ENCODE peak calls at places on chromosomes 4 and X, in eight cellular contexts. A is SK-N-SH, V is IMR-90, B is heart left ventricle, F is prostate gland, M is cardiac muscle cell, Z is HFF-Myc, O is astrocyte. N is an unnamed sample.

GRCh38 chr4:7112656-7113055 is 44.8 kb upstream of the GRPEL1 start:
- DNase-seq in A (no peak), V (no peak), B (no peak), F (no peak), M (no peak), Z (no peak), O (no peak), N (no peak)

GRCh38 chr4:36290641-36291040 is 9.2 kb downstream of the DTHD1 start:
- DNase-seq in A (no peak), V (no peak), B (no peak), F (no peak), M (no peak), Z (no peak), O (no peak), N (no peak)

GRCh38 chrX:129931411-129932136 is 25.6 kb downstream of the UTP14A start:
- DNase-seq in A (peak), V (peak), B (peak), F (peak), M (peak), Z (peak), O (peak), N (no peak)

GRCh38 chr4:172996571-172997216 is 171.9 kb upstream of the GALNT7 start:
- DNase-seq in A (no peak), V (peak), B (no peak), F (no peak), M (no peak), Z (no peak), O (peak), N (peak)

GRCh38 chr4:81512945-81513584 is 41.4 kb upstream of the RASGEF1B start:
- DNase-seq in A (no peak), V (no peak), B (no peak), F (no peak), M (no peak), Z (no peak), O (no peak), N (no peak)

GRCh38 chr4:159027535-159027934 is 75.3 kb upstream of the RAPGEF2 start:
- DNase-seq in A (no peak), V (peak), B (no peak), F (no peak), M (no peak), Z (no peak), O (no peak), N (no peak)

GRCh38 chrX:54921427-54922021 is 900 bp downstream of the TRO start:
- DNase-seq in A (peak), V (peak), B (peak), F (peak), M (peak), Z (peak), O (peak), N (no peak)

GRCh38 chrX:27728291-27728690 is 79.5 kb upstream of the MAGEB10 start:
- DNase-seq in A (no peak), V (peak), B (no peak), F (no peak), M (no peak), Z (no peak), O (peak), N (no peak)

GRCh38 chr4:139556071-139556734 is at the start of gene SETD7:
- DNase-seq in A (peak), V (peak), B (peak), F (peak), M (peak), Z (no peak), O (peak), N (no peak)

GRCh38 chrX:65723706-65724105 is 56.3 kb downstream of the MSN start:
- DNase-seq in A (no peak), V (peak), B (no peak), F (no peak), M (no peak), Z (no peak), O (no peak), N (no peak)

GRCh38 chr4:7964890-7965662 is 25.4 kb upstream of the AFAP1 start:
- DNase-seq in A (no peak), V (peak), B (peak), F (peak), M (no peak), Z (no peak), O (peak), N (no peak)

GRCh38 chr4:113659127-113659526 is 102.4 kb downstream of the CAMK2D start:
- DNase-seq in A (no peak), V (no peak), B (no peak), F (no peak), M (no peak), Z (no peak), O (no peak), N (no peak)

GRCh38 chrX:118660085-118660484 is 67.3 kb upstream of the IL13RA1 start:
- DNase-seq in A (no peak), V (no peak), B (no peak), F (no peak), M (no peak), Z (no peak), O (no peak), N (no peak)

GRCh38 chr4:152283806-152284470 is 252.0 kb downstream of the FBXW7 start:
- DNase-seq in A (no peak), V (no peak), B (no peak), F (no peak), M (no peak), Z (no peak), O (peak), N (peak)

GRCh38 chrX:9765737-9766098 is at the start of gene GPR143:
- DNase-seq in A (no peak), V (no peak), B (no peak), F (no peak), M (no peak), Z (no peak), O (no peak), N (no peak)

GRCh38 chr4:44479731-44480130 is 31.1 kb upstream of the KCTD8 start:
- DNase-seq in A (no peak), V (no peak), B (no peak), F (no peak), M (peak), Z (no peak), O (no peak), N (no peak)

GRCh38 chrX:103586314-103586646 is 965 bp downstream of the TCEAL4 start:
- DNase-seq in A (peak), V (no peak), B (peak), F (peak), M (no peak), Z (no peak), O (no peak), N (no peak)
- H3K4me3 ChIP-seq in A (peak), V (peak), B (peak), F (peak), M (peak), Z (peak), O (peak), N (peak)

GRCh38 chr4:2046031-2046961 is 12.8 kb upstream of the NAT8L start:
- DNase-seq in A (peak), V (no peak), B (no peak), F (peak), M (no peak), Z (no peak), O (no peak), N (no peak)
- TF ChIP-seq CTCF in A (no peak), V (no peak), B (no peak), F (no peak), M (peak), Z (no peak), O (no peak), N (no peak)

GRCh38 chr4:99090511-99090910 is 1.9 kb upstream of the ADH5 start:
- DNase-seq in A (no peak), V (peak), B (no peak), F (no peak), M (no peak), Z (no peak), O (peak), N (no peak)
- H3K4me3 ChIP-seq in A (peak), V (peak), B (no peak), F (peak), M (no peak), Z (peak), O (peak), N (no peak)

GRCh38 chrX:24259544-24260240 is 54.2 kb downstream of the SUPT20HL2 start:
- DNase-seq in A (peak), V (peak), B (peak), F (peak), M (peak), Z (no peak), O (peak), N (no peak)
- TF ChIP-seq CTCF in A (peak), V (peak), B (peak), F (peak), M (peak), Z (peak), O (peak), N (peak)

GRCh38 chr4:2799971-2800690 is 7.2 kb downstream of the SH3BP2 start:
- DNase-seq in A (no peak), V (no peak), B (peak), F (no peak), M (no peak), Z (no peak), O (no peak), N (no peak)

GRCh38 chr4:2799444-2799911 is 6.6 kb downstream of the SH3BP2 start:
- DNase-seq in A (no peak), V (no peak), B (peak), F (no peak), M (no peak), Z (no peak), O (no peak), N (no peak)

GRCh38 chr4:2797188-2797544 is 4.3 kb downstream of the SH3BP2 start:
- DNase-seq in A (peak), V (no peak), B (no peak), F (no peak), M (no peak), Z (no peak), O (no peak), N (no peak)

GRCh38 chr4:2797545-2798305 is 4.8 kb downstream of the SH3BP2 start:
- DNase-seq in A (peak), V (no peak), B (peak), F (peak), M (no peak), Z (no peak), O (no peak), N (no peak)

GRCh38 chr4:2798399-2799301 is 5.8 kb downstream of the SH3BP2 start:
- DNase-seq in A (peak), V (no peak), B (peak), F (no peak), M (no peak), Z (no peak), O (no peak), N (no peak)
- H3K4me3 ChIP-seq in A (no peak), V (no peak), B (no peak), F (no peak), M (no peak), Z (no peak), O (no peak), N (peak)

GRCh38 chr4:82839624-82840023 is 41.0 kb upstream of the SCD5 start:
- DNase-seq in A (no peak), V (peak), B (no peak), F (no peak), M (no peak), Z (no peak), O (peak), N (no peak)

DNA sequence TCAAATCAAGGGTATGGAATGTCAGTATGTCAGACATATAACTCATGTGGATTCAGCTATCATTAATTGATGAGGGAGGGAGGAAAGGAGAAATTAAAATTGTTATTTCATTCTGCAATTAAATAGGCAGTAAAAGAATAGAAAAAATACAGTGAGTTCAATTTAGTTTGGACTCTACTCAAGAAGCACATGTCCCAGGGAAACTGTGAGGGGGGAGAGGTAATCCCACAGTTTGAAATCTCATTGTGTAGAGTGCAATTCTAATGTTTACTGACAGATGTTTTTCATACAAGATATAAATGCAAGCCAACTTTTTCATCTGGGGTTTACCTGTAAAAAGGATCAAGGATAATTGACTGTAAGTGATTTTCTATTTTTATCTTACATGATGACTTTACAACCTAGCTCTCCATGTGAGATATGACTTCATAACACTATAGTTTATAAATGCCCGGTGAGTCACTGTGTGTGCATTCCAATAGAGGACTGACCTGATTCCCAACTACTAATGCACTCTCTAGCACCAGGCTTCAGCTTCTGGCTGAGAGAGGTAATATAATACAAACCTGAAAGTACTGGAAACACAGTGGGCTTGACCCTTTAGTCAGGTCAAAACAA is 35.2 kb upstream of the SCD5 start:
- DNase-seq in A (no peak), V (peak), B (peak), F (no peak), M (no peak), Z (peak), O (peak), N (no peak)
- TF ChIP-seq CTCF in A (peak), V (peak), B (peak), F (no peak), M (no peak), Z (no peak), O (peak), N (no peak)

GRCh38 chr4:62004881-62005280 is 804.8 kb downstream of the ADGRL3 start:
- DNase-seq in A (no peak), V (no peak), B (no peak), F (no peak), M (no peak), Z (no peak), O (no peak), N (no peak)

GRCh38 chr4:62003695-62004094 is 803.6 kb downstream of the ADGRL3 start:
- DNase-seq in A (no peak), V (no peak), B (no peak), F (no peak), M (no peak), Z (no peak), O (no peak), N (peak)

GRCh38 chr4:62006108-62006507 is 806.0 kb downstream of the ADGRL3 start:
- DNase-seq in A (no peak), V (no peak), B (no peak), F (no peak), M (no peak), Z (no peak), O (no peak), N (no peak)
- H3K4me3 ChIP-seq in A (no peak), V (no peak), B (no peak), F (no peak), M (no peak), Z (no peak), O (no peak), N (no peak)

DNA sequence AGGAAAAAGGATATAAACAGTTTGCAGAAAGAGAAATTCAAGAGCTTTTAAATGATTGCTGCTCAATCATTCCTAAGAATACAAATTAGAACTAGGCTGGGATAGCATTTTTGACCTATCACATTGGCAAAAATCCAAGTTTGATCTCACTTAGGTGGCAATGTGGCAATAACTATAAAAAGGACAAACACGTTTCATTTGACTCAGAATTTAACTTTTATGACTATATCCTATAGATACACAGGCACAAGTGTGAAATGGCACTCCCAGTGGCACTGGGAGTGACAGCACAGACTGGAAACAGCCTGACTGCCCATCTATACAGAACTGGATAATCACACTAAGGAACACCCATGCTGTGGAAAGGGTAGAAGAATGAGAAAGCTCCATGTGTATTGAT is 11.1 kb downstream of the CENPU start:
- DNase-seq in A (no peak), V (no peak), B (no peak), F (no peak), M (no peak), Z (no peak), O (no peak), N (no peak)
- TF ChIP-seq CTCF in A (no peak), V (no peak), B (no peak), F (no peak), M (no peak), Z (no peak), O (no peak), N (peak)